ENCODE peak calls at places on chromosomes 7 and 10, in eight cellular contexts. O, Q, P, S, N, G, K and Z are unnamed samples.

GRCh38 chr10:37821237-37821636 is 36.2 kb downstream of the ZNF248 start:
- DNase-seq in S (no peak), K (no peak), P (no peak), N (no peak), Q (no peak), G (no peak), O (no peak), Z (no peak)

GRCh38 chr10:121983828-121984227 is 5.1 kb upstream of the TACC2 start:
- DNase-seq in G (no peak), P (no peak), Q (no peak), N (no peak), K (peak), S (no peak), O (no peak), Z (no peak)

GRCh38 chr10:90274721-90275468 is 573.5 kb downstream of the KIF20B start:
- DNase-seq in Q (peak), K (no peak), G (no peak), N (no peak), P (no peak), S (no peak), O (no peak), Z (no peak)

GRCh38 chr10:4812952-4813351 is 13.1 kb upstream of the AKR1E2 start:
- DNase-seq in O (no peak), K (peak), Q (peak), N (no peak), G (peak), S (no peak), P (no peak), Z (peak)

GRCh38 chr10:1171586-1171985 is 115.4 kb downstream of the WDR37 start:
- DNase-seq in Q (no peak), S (no peak), O (no peak), G (no peak), K (no peak), P (no peak), N (no peak), Z (no peak)

GRCh38 chr7:51292596-51292995 is 24.0 kb downstream of the COBL start:
- DNase-seq in O (no peak), Q (no peak), G (no peak), S (no peak), K (no peak), N (no peak), P (no peak), Z (no peak)

GRCh38 chr10:110923856-110924493 is 4.6 kb downstream of the SHOC2 start:
- DNase-seq in O (no peak), P (no peak), Q (no peak), K (no peak), N (no peak), S (no peak), G (peak), Z (no peak)

GRCh38 chr7:54538122-54538521 is 4.1 kb upstream of the VSTM2A start:
- DNase-seq in N (no peak), K (no peak), P (no peak), S (no peak), O (no peak), G (no peak), Q (no peak), Z (no peak)

GRCh38 chr10:127406018-127406550 is 143.0 kb upstream of the NPS start:
- DNase-seq in Q (no peak), P (no peak), K (no peak), G (no peak), O (no peak), N (no peak), S (no peak), Z (no peak)

GRCh38 chr10:88542522-88542921 is 40.6 kb downstream of the RNLS start:
- DNase-seq in N (no peak), K (no peak), Q (no peak), P (no peak), G (no peak), O (no peak), S (no peak), Z (no peak)

GRCh38 chr7:130667593-130668257 is 823 bp downstream of the COPG2 start:
- DNase-seq in K (no peak), N (peak), S (no peak), O (peak), Q (peak), P (no peak), G (peak), Z (no peak)

GRCh38 chr7:7475601-7476000 is 60.1 kb downstream of the COL28A1 start:
- DNase-seq in Q (peak), K (no peak), G (no peak), N (no peak), P (no peak), S (no peak), O (no peak), Z (no peak)

GRCh38 chr10:68647928-68648327 is 73.1 kb upstream of the CCAR1 start:
- DNase-seq in O (no peak), P (no peak), K (no peak), S (no peak), Q (peak), G (peak), N (no peak), Z (peak)

GRCh38 chr7:141012044-141012685 is 2.6 kb downstream of the MRPS33 start:
- DNase-seq in N (peak), K (peak), Q (peak), G (peak), S (peak), P (peak), O (peak), Z (peak)

GRCh38 chr7:141585592-141586510 is 34.6 kb downstream of the AGK start:
- DNase-seq in N (no peak), Q (peak), O (no peak), G (no peak), P (no peak), K (no peak), S (no peak), Z (peak)

GRCh38 chr10:23120001-23120934 is 24.9 kb downstream of the MSRB2 start:
- DNase-seq in O (no peak), K (no peak), G (no peak), N (no peak), P (no peak), S (no peak), Q (no peak), Z (no peak)

GRCh38 chr7:7251742-7252141 is 69.4 kb downstream of the C1GALT1 start:
- DNase-seq in Q (no peak), N (no peak), G (no peak), P (no peak), K (no peak), O (no peak), S (no peak), Z (no peak)

GRCh38 chr7:80680159-80680903 is 41.9 kb downstream of the CD36 start:
- DNase-seq in N (no peak), S (no peak), G (no peak), P (no peak), Q (no peak), K (no peak), O (no peak), Z (no peak)

GRCh38 chr10:68550747-68551411 is 9.3 kb upstream of the TET1 start:
- DNase-seq in S (no peak), Q (peak), P (peak), N (peak), K (peak), O (peak), G (peak), Z (peak)

GRCh38 chr10:70592186-70592735 is 10.3 kb downstream of the PRF1 start:
- DNase-seq in N (no peak), G (no peak), P (no peak), O (no peak), K (no peak), Q (no peak), S (no peak), Z (no peak)

GRCh38 chr7:139914306-139914747 is 85.3 kb downstream of the TBXAS1 start:
- DNase-seq in K (no peak), Q (peak), N (no peak), G (no peak), O (no peak), P (no peak), S (no peak), Z (peak)

GRCh38 chr7:15015545-15016314 is 113.2 kb upstream of the DGKB start:
- DNase-seq in O (peak), G (peak), S (no peak), P (peak), Q (peak), N (peak), K (peak), Z (peak)

GRCh38 chr7:93374345-93374940 is 142.3 kb downstream of the VPS50 start:
- DNase-seq in G (peak), O (no peak), K (no peak), Q (peak), N (peak), P (no peak), S (no peak), Z (peak)

GRCh38 chr10:68095176-68095575 is 14.1 kb upstream of the MYPN start:
- DNase-seq in Q (peak), G (no peak), N (no peak), K (no peak), O (no peak), S (no peak), P (no peak), Z (no peak)

GRCh38 chr10:3758491-3758970 is 26.5 kb downstream of the KLF6 start:
- DNase-seq in K (no peak), G (no peak), O (no peak), N (no peak), P (no peak), Q (no peak), S (no peak), Z (no peak)

GRCh38 chr7:90595801-90596683 is at the start of gene CDK14:
- DNase-seq in P (peak), N (peak), S (peak), G (peak), Q (peak), K (peak), O (peak), Z (peak)

GRCh38 chr7:105989686-105990085 is 26.6 kb downstream of the CDHR3 start:
- DNase-seq in S (no peak), O (no peak), G (no peak), Q (no peak), P (no peak), N (no peak), K (no peak), Z (no peak)

GRCh38 chr7:2003931-2004812 is 228.6 kb downstream of the MAD1L1 start:
- DNase-seq in G (no peak), Q (no peak), P (no peak), S (peak), N (no peak), K (no peak), O (no peak), Z (no peak)

GRCh38 chr10:31272841-31273240 is 46.2 kb upstream of the ZEB1 start:
- DNase-seq in N (no peak), S (no peak), O (no peak), Q (peak), P (no peak), K (no peak), G (no peak), Z (no peak)

GRCh38 chr7:91869661-91870060 is 10.8 kb downstream of the MTERF1 start:
- DNase-seq in O (no peak), S (no peak), P (no peak), G (no peak), K (no peak), Q (no peak), N (no peak), Z (no peak)

GRCh38 chr10:89867964-89868363 is 166.6 kb downstream of the KIF20B start:
- DNase-seq in K (no peak), S (no peak), Q (peak), P (no peak), N (no peak), O (no peak), G (peak), Z (no peak)

GRCh38 chr10:47095848-47096612 is 184.8 kb downstream of the PTPN20 start:
- DNase-seq in O (no peak), P (no peak), Q (no peak), G (no peak), K (no peak), N (no peak), S (no peak), Z (no peak)

GRCh38 chr7:132806834-132807233 is 230.6 kb upstream of the PLXNA4 start:
- DNase-seq in O (no peak), S (no peak), N (no peak), P (no peak), K (no peak), Q (no peak), G (no peak), Z (no peak)

GRCh38 chr10:60944910-60945297 is 919 bp upstream of the RHOBTB1 start:
- DNase-seq in K (no peak), S (peak), O (no peak), P (no peak), Q (no peak), N (no peak), G (no peak), Z (no peak)

GRCh38 chr7:151808296-151809155 is 68.4 kb downstream of the PRKAG2 start:
- DNase-seq in S (no peak), N (no peak), O (no peak), G (peak), K (peak), Q (no peak), P (no peak), Z (no peak)

GRCh38 chr10:61992059-61992460 is 90.6 kb downstream of the ARID5B start:
- DNase-seq in Q (peak), N (no peak), G (no peak), K (no peak), S (no peak), P (peak), O (no peak), Z (no peak)

GRCh38 chr7:46663025-46663424 is 742.0 kb upstream of the IGFBP3 start:
- DNase-seq in S (no peak), N (no peak), K (no peak), P (no peak), Q (no peak), O (no peak), G (no peak), Z (no peak)

GRCh38 chr7:55509322-55509721 is 63.0 kb downstream of the VOPP1 start:
- DNase-seq in K (no peak), S (no peak), P (no peak), Q (peak), O (no peak), N (no peak), G (no peak), Z (no peak)

GRCh38 chr7:1592299-1592842 is 22.5 kb upstream of the PSMG3 start:
- DNase-seq in O (no peak), N (no peak), G (no peak), S (no peak), Q (no peak), K (no peak), P (no peak), Z (no peak)

DNA sequence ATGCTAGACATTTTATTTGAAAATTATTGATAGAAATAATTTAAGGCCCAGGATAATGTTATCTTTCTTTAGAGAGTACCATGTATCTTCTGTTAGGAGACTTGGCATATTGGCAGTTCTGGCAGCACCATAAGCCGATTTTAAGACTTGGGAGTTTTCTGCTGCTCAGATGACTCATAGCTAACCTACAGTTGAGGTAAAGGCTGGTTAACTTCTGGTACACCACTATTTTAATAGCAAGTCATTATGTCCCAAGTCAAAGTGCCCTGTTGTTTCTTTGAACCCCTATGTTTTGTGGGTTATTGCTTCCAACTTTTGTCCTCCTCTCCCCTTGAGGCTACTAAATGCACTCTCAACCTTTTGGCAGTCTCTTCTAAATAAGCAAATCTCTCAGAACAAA is 25.2 kb downstream of the ATRNL1 start:
- DNase-seq in K (no peak), O (no peak), N (no peak), G (no peak), Q (no peak), P (no peak), S (no peak), Z (no peak)
- H3K4me3 ChIP-seq in K (no peak), O (no peak), N (no peak), G (no peak), Q (no peak), P (no peak), S (no peak), Z (no peak)

GRCh38 chr10:16274911-16275310 is 161.9 kb upstream of the PTER start:
- DNase-seq in Q (no peak), P (no peak), G (no peak), S (no peak), N (no peak), K (no peak), O (no peak), Z (no peak)

DNA sequence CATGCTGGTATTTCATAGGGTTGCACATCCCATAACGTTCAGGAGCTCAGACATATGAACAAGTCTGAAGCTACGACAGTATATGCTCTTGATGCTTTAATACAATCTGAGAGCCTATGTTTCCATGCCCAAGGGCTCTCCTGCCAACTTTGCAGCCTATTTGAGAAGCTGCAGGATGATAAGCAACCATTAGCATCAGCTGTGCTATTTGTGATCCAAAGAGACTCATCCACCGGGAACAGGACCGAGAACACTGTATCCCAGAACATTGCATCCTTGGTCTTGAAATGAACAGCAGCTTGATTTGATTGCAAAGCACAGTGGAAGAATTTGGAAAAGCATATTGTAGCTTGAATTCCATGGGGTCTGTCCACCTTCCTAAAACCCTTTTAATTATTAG is 156.2 kb upstream of the PTER start:
- DNase-seq in N (no peak), G (no peak), S (no peak), P (no peak), K (no peak), Q (no peak), O (no peak), Z (no peak)
- H3K4me3 ChIP-seq in N (no peak), G (no peak), S (no peak), P (no peak), K (no peak), Q (no peak), O (no peak), Z (no peak)

GRCh38 chr7:104206841-104207240 is 972 bp downstream of the ORC5 start:
- DNase-seq in Q (peak), G (no peak), O (no peak), N (no peak), P (no peak), K (no peak), S (no peak), Z (no peak)
- H3K4me3 ChIP-seq in Q (peak), G (peak), O (peak), N (peak), P (peak), K (peak), S (peak), Z (peak)

DNA sequence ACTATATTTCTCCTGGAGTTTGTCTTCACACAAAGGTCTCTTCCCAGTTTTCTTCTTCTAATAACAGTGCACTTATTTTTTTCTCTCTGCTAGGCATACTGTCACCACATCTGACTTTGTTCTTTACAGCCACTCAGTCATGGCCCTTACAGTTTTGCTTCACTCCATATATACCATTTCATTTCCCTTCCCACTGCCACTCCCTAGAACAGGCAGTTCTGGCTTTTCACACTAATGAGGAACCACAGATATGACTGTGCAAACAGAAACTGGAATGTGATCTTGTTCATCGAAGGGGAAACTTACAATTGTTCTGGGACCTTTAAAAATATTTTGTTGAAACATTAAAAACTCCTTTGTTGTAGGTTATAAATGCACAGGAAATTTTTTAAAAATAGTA is 67.3 kb downstream of the EPDR1 start:
- DNase-seq in O (peak), S (no peak), P (no peak), Q (peak), G (peak), N (no peak), K (no peak), Z (peak)
- H3K4me3 ChIP-seq in O (no peak), S (no peak), P (no peak), Q (no peak), G (no peak), N (no peak), K (no peak), Z (no peak)

GRCh38 chr7:37961251-37961650 is 40.8 kb downstream of the EPDR1 start:
- DNase-seq in P (no peak), K (no peak), S (no peak), O (no peak), N (no peak), Q (no peak), G (no peak), Z (no peak)

GRCh38 chr7:37952240-37952639 is 31.8 kb downstream of the EPDR1 start:
- DNase-seq in N (no peak), O (no peak), S (no peak), G (no peak), P (no peak), K (no peak), Q (no peak), Z (no peak)

GRCh38 chr7:37960483-37960882 is 40.0 kb downstream of the EPDR1 start:
- DNase-seq in P (no peak), S (no peak), K (no peak), G (no peak), O (no peak), Q (peak), N (no peak), Z (no peak)

GRCh38 chr7:37956791-37957190 is 36.4 kb downstream of the EPDR1 start:
- DNase-seq in N (no peak), S (no peak), K (no peak), G (no peak), P (no peak), O (no peak), Q (no peak), Z (no peak)

DNA sequence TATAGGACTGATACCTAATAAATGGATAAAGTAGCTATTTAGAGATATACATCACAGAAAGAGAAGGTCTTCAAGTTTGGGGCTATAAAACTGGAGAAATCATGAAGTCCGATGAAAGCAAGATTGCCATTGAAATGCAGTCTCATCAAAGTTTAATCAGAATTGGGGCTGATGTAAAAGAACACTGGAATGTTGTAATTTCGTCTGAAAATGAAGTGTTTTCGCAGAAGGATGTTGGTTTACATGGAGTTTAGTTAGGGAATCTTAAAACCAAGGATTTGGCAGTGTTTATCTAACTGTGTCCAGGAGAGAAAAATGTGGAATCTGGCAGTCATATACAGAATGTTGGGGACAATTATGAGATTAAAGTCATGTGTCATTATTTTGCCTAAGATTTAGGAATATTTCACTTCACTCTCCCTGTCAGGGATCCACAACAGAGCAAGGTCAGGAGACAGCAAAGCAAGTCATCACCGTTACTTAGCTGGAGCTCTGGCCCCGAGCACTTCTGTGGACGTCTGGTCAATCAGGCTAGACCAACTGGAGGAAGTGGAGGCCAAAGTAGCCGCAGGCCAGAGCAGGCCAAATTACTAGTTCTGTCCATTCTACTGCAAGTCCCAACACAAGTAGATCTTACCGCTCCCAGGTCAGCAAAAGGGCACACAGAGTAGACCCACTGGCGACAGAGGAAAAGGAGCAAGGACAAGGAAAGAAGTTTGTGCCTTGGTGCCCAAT is 37.0 kb downstream of the EPDR1 start:
- DNase-seq in P (no peak), K (no peak), S (no peak), O (no peak), Q (no peak), N (no peak), G (no peak), Z (no peak)
- H3K4me3 ChIP-seq in P (no peak), K (no peak), S (no peak), O (no peak), Q (no peak), N (no peak), G (no peak), Z (no peak)